ENCODE peak calls at places on chromosomes 2 and 18, in ten cellular contexts. R is fibroblast of the aortic adventitia; F is foreskin keratinocyte; Y is non-pigmented ciliary epithelial cell; P is activated CD8-positive, alpha-beta memory T cell treated with anti-CD3 and anti-CD28 coated beads, Interleukin-2, amount 50 U/mL, for 4 hours; S is globus pallidus; H is CD8-positive, alpha-beta T cell; Q is activated CD4-positive, alpha-beta T cell treated with anti-CD3 and anti-CD28 coated beads, Interleukin-2, amount 50 U/mL, for 4 hours; X is GM03348; M is NCI-H2081. C is an unnamed sample.

GRCh38 chr2:11835403-11835802 is 89.0 kb downstream of the LPIN1 start:
- DNase-seq in R (no peak), F (no peak), Y (no peak), P (no peak), S (no peak), H (no peak), Q (no peak), X (no peak), M (no peak), C (no peak)

GRCh38 chr2:226979004-226979403 is 143.2 kb downstream of the RHBDD1 start:
- DNase-seq in R (no peak), F (no peak), Y (no peak), P (no peak), S (peak; percentile 76), H (no peak), Q (no peak), X (no peak), M (no peak), C (no peak)

GRCh38 chr2:26462511-26463251 is 15.2 kb downstream of the OTOF start:
- DNase-seq in R (peak; percentile 63), F (no peak), Y (peak; percentile 19), P (no peak), S (peak; percentile 3), H (no peak), Q (no peak), X (peak; percentile 86), M (peak; percentile 4), C (peak; percentile 53)

GRCh38 chr18:70720607-70721006 is 431.8 kb downstream of the SOCS6 start:
- DNase-seq in R (no peak), F (no peak), Y (no peak), P (no peak), S (no peak), H (no peak), Q (no peak), X (no peak), M (no peak), C (no peak)

GRCh38 chr2:223732346-223732745 is 105.0 kb downstream of the AP1S3 start:
- DNase-seq in R (no peak), F (no peak), Y (no peak), P (no peak), S (no peak), H (no peak), Q (no peak), X (no peak), M (no peak), C (no peak)

GRCh38 chr18:74316257-74317180 is 880 bp downstream of the C18orf63 start:
- DNase-seq in R (peak; percentile 93), F (no peak), Y (no peak), P (no peak), S (no peak), H (no peak), Q (no peak), X (peak; percentile 83), M (no peak), C (peak; percentile 45)

GRCh38 chr2:150485114-150485870 is 2.2 kb downstream of the RND3 start:
- DNase-seq in R (peak; percentile 79), F (peak; percentile 70), Y (no peak), P (no peak), S (no peak), H (no peak), Q (no peak), X (peak; percentile 62), M (peak; percentile 59), C (peak; percentile 95)

GRCh38 chr2:11488809-11489208 is 22.8 kb upstream of the E2F6 start:
- DNase-seq in R (no peak), F (no peak), Y (no peak), P (no peak), S (no peak), H (no peak), Q (no peak), X (no peak), M (no peak), C (no peak)

GRCh38 chr2:113724010-113724409 is 32.4 kb downstream of the SLC35F5 start:
- DNase-seq in R (no peak), F (no peak), Y (no peak), P (no peak), S (no peak), H (no peak), Q (no peak), X (no peak), M (no peak), C (no peak)

GRCh38 chr2:88074854-88075292 is 7.2 kb downstream of the SMYD1 start:
- DNase-seq in R (peak; percentile 89), F (peak; percentile 91), Y (peak; percentile 78), P (no peak), S (no peak), H (no peak), Q (no peak), X (peak; percentile 78), M (no peak), C (no peak)

GRCh38 chr2:135742307-135742838 is 718 bp downstream of the UBXN4 start:
- DNase-seq in R (peak; percentile 65), F (peak; percentile 44), Y (peak; percentile 24), P (no peak), S (peak; percentile 38), H (peak; percentile 20), Q (peak; percentile 22), X (peak; percentile 61), M (peak; percentile 15), C (no peak)

GRCh38 chr2:240643811-240644150 is 18.5 kb downstream of the GPR35 start:
- DNase-seq in R (no peak), F (no peak), Y (no peak), P (no peak), S (no peak), H (no peak), Q (no peak), X (peak; percentile 4), M (no peak), C (no peak)

GRCh38 chr2:134146620-134147019 is 107.3 kb upstream of the MGAT5 start:
- DNase-seq in R (peak; percentile 38), F (peak; percentile 59), Y (peak; percentile 30), P (no peak), S (no peak), H (no peak), Q (no peak), X (peak; percentile 71), M (no peak), C (no peak)

GRCh38 chr2:127326289-127326945 is 32.5 kb upstream of the ERCC3 start:
- DNase-seq in R (no peak), F (no peak), Y (no peak), P (no peak), S (no peak), H (no peak), Q (no peak), X (no peak), M (no peak), C (no peak)

GRCh38 chr2:33510589-33510968 is 34.1 kb downstream of the RASGRP3 start:
- DNase-seq in R (no peak), F (no peak), Y (no peak), P (no peak), S (no peak), H (no peak), Q (no peak), X (no peak), M (no peak), C (no peak)

GRCh38 chr18:31741096-31741735 is 19.5 kb downstream of the SLC25A52 start:
- DNase-seq in R (peak; percentile 61), F (no peak), Y (no peak), P (peak; percentile 58), S (peak; percentile 28), H (peak; percentile 32), Q (peak; percentile 31), X (peak; percentile 30), M (peak; percentile 34), C (no peak)

GRCh38 chr2:173459363-173459762 is 104.7 kb downstream of the CDCA7 start:
- DNase-seq in R (no peak), F (no peak), Y (no peak), P (no peak), S (no peak), H (no peak), Q (no peak), X (no peak), M (no peak), C (no peak)

GRCh38 chr2:174076948-174077347 is 111.8 kb upstream of the SP3 start:
- DNase-seq in R (no peak), F (no peak), Y (no peak), P (no peak), S (no peak), H (no peak), Q (no peak), X (no peak), M (no peak), C (no peak)

GRCh38 chr2:45114221-45114955 is 105.1 kb upstream of the SIX2 start:
- DNase-seq in R (no peak), F (no peak), Y (no peak), P (no peak), S (no peak), H (no peak), Q (no peak), X (no peak), M (no peak), C (no peak)

GRCh38 chr2:237403024-237403882 is 10.7 kb downstream of the COL6A3 start:
- DNase-seq in R (peak; percentile 92), F (no peak), Y (no peak), P (no peak), S (no peak), H (no peak), Q (no peak), X (peak; percentile 29), M (no peak), C (no peak)

GRCh38 chr2:166335284-166335683 is 40.5 kb downstream of the SCN9A start:
- DNase-seq in R (peak; percentile 66), F (no peak), Y (no peak), P (no peak), S (no peak), H (no peak), Q (no peak), X (no peak), M (no peak), C (no peak)

GRCh38 chr2:192038152-192038551 is 156.6 kb downstream of the TMEFF2 start:
- DNase-seq in R (no peak), F (no peak), Y (no peak), P (no peak), S (no peak), H (no peak), Q (no peak), X (no peak), M (no peak), C (no peak)

GRCh38 chr2:218010116-218010837 is 7.5 kb upstream of the TNS1 start:
- DNase-seq in R (no peak), F (no peak), Y (no peak), P (peak; percentile 35), S (no peak), H (peak; percentile 11), Q (no peak), X (peak; percentile 95), M (peak; percentile 44), C (no peak)

GRCh38 chr2:27170569-27171337 is 21.9 kb downstream of the TCF23 start:
- DNase-seq in R (no peak), F (no peak), Y (no peak), P (no peak), S (no peak), H (no peak), Q (no peak), X (no peak), M (no peak), C (no peak)

GRCh38 chr2:127864877-127865276 is 6.9 kb upstream of the POLR2D start:
- DNase-seq in R (no peak), F (no peak), Y (no peak), P (no peak), S (no peak), H (no peak), Q (no peak), X (no peak), M (no peak), C (no peak)

GRCh38 chr2:40348665-40349064 is 103.2 kb downstream of the SLC8A1 start:
- DNase-seq in R (no peak), F (no peak), Y (peak; percentile 85), P (no peak), S (no peak), H (no peak), Q (no peak), X (peak; percentile 74), M (no peak), C (no peak)

GRCh38 chr2:48531141-48531648 is 1.2 kb downstream of the STON1 start:
- DNase-seq in R (peak; percentile 72), F (peak; percentile 89), Y (peak; percentile 61), P (no peak), S (peak; percentile 35), H (no peak), Q (no peak), X (peak; percentile 72), M (peak; percentile 19), C (no peak)

GRCh38 chr2:120470717-120471060 is 124.8 kb downstream of the INHBB start:
- DNase-seq in R (no peak), F (no peak), Y (no peak), P (no peak), S (no peak), H (no peak), Q (no peak), X (peak; percentile 38), M (no peak), C (no peak)